ENCODE peak calls at places on chromosomes 1 and 21, in nine cellular contexts. One of them, this sample, is unnamed.

GRCh38 chr1:215022723-215023122 is 59.8 kb upstream of the KCNK2 start:
- DNase-seq in NCI-H774: no peak
- DNase-seq in left cardiac atrium: no peak
- DNase-seq in NCI-H1092: no peak
- DNase-seq in NCI-H524: no peak
- DNase-seq in NAMALWA: no peak
- DNase-seq in AG08395: peak; percentile 57
- DNase-seq in ELR: no peak
- DNase-seq in activated CD4-positive, CD25-positive, alpha-beta regulatory T cell treated with anti-CD3 and anti-CD28 coated beads, Interleukin-2, amount 50 U/mL, for 16 hours: no peak
- DNase-seq in this sample: no peak

GRCh38 chr1:40630488-40631223 is 34.8 kb downstream of the RIMS3 start:
- DNase-seq in NCI-H774: peak; percentile 31
- DNase-seq in left cardiac atrium: no peak
- DNase-seq in NCI-H1092: peak; percentile 56
- DNase-seq in NCI-H524: peak; percentile 60
- DNase-seq in NAMALWA: peak; percentile 58
- DNase-seq in AG08395: peak; percentile 35
- DNase-seq in ELR: peak; percentile 61
- DNase-seq in activated CD4-positive, CD25-positive, alpha-beta regulatory T cell treated with anti-CD3 and anti-CD28 coated beads, Interleukin-2, amount 50 U/mL, for 16 hours: no peak
- DNase-seq in this sample: no peak

GRCh38 chr1:109782514-109782913 is 18.8 kb upstream of the EPS8L3 start:
- DNase-seq in NCI-H774: no peak
- DNase-seq in left cardiac atrium: peak; percentile 5
- DNase-seq in NCI-H1092: no peak
- DNase-seq in NCI-H524: no peak
- DNase-seq in NAMALWA: no peak
- DNase-seq in AG08395: peak; percentile 66
- DNase-seq in ELR: no peak
- DNase-seq in activated CD4-positive, CD25-positive, alpha-beta regulatory T cell treated with anti-CD3 and anti-CD28 coated beads, Interleukin-2, amount 50 U/mL, for 16 hours: no peak
- DNase-seq in this sample: peak; percentile 64

GRCh38 chr1:213122514-213122929 is 71.5 kb downstream of the RPS6KC1 start:
- DNase-seq in NCI-H774: peak; percentile 45
- DNase-seq in left cardiac atrium: no peak
- DNase-seq in NCI-H1092: peak; percentile 13
- DNase-seq in NCI-H524: peak; percentile 47
- DNase-seq in NAMALWA: peak; percentile 62
- DNase-seq in AG08395: peak; percentile 9
- DNase-seq in ELR: peak; percentile 77
- DNase-seq in activated CD4-positive, CD25-positive, alpha-beta regulatory T cell treated with anti-CD3 and anti-CD28 coated beads, Interleukin-2, amount 50 U/mL, for 16 hours: no peak
- DNase-seq in this sample: no peak

GRCh38 chr1:205750683-205751651 is 985 bp upstream of the NUCKS1 start:
- DNase-seq in NCI-H774: no peak
- DNase-seq in left cardiac atrium: no peak
- DNase-seq in NCI-H1092: no peak
- DNase-seq in NCI-H524: peak; percentile 13
- DNase-seq in NAMALWA: no peak
- DNase-seq in AG08395: no peak
- DNase-seq in ELR: peak; percentile 49
- DNase-seq in activated CD4-positive, CD25-positive, alpha-beta regulatory T cell treated with anti-CD3 and anti-CD28 coated beads, Interleukin-2, amount 50 U/mL, for 16 hours: no peak
- DNase-seq in this sample: no peak

GRCh38 chr1:38037481-38037939 is 9.1 kb downstream of the POU3F1 start:
- DNase-seq in NCI-H774: no peak
- DNase-seq in left cardiac atrium: no peak
- DNase-seq in NCI-H1092: no peak
- DNase-seq in NCI-H524: peak; percentile 43
- DNase-seq in NAMALWA: peak; percentile 42
- DNase-seq in AG08395: no peak
- DNase-seq in ELR: peak; percentile 52
- DNase-seq in activated CD4-positive, CD25-positive, alpha-beta regulatory T cell treated with anti-CD3 and anti-CD28 coated beads, Interleukin-2, amount 50 U/mL, for 16 hours: no peak
- DNase-seq in this sample: no peak

GRCh38 chr21:17793675-17794123 is 25.5 kb downstream of the C21orf91 start:
- DNase-seq in NCI-H774: no peak
- DNase-seq in left cardiac atrium: no peak
- DNase-seq in NCI-H1092: no peak
- DNase-seq in NCI-H524: no peak
- DNase-seq in NAMALWA: peak; percentile 26
- DNase-seq in AG08395: peak; percentile 49
- DNase-seq in ELR: peak; percentile 58
- DNase-seq in activated CD4-positive, CD25-positive, alpha-beta regulatory T cell treated with anti-CD3 and anti-CD28 coated beads, Interleukin-2, amount 50 U/mL, for 16 hours: no peak
- DNase-seq in this sample: no peak

GRCh38 chr1:212976586-212976985 is 26.2 kb downstream of the VASH2 start:
- DNase-seq in NCI-H774: no peak
- DNase-seq in left cardiac atrium: no peak
- DNase-seq in NCI-H1092: no peak
- DNase-seq in NCI-H524: peak; percentile 61
- DNase-seq in NAMALWA: no peak
- DNase-seq in AG08395: no peak
- DNase-seq in ELR: no peak
- DNase-seq in activated CD4-positive, CD25-positive, alpha-beta regulatory T cell treated with anti-CD3 and anti-CD28 coated beads, Interleukin-2, amount 50 U/mL, for 16 hours: no peak
- DNase-seq in this sample: no peak

GRCh38 chr21:43986544-43987451 is 25.3 kb upstream of the TRAPPC10 start:
- DNase-seq in NCI-H774: no peak
- DNase-seq in left cardiac atrium: no peak
- DNase-seq in NCI-H1092: no peak
- DNase-seq in NCI-H524: no peak
- DNase-seq in NAMALWA: no peak
- DNase-seq in AG08395: no peak
- DNase-seq in ELR: no peak
- DNase-seq in activated CD4-positive, CD25-positive, alpha-beta regulatory T cell treated with anti-CD3 and anti-CD28 coated beads, Interleukin-2, amount 50 U/mL, for 16 hours: no peak
- DNase-seq in this sample: no peak

GRCh38 chr1:87939486-87939885 is 610.8 kb downstream of the LMO4 start:
- DNase-seq in NCI-H774: no peak
- DNase-seq in left cardiac atrium: no peak
- DNase-seq in NCI-H1092: no peak
- DNase-seq in NCI-H524: no peak
- DNase-seq in NAMALWA: no peak
- DNase-seq in AG08395: peak; percentile 33
- DNase-seq in ELR: no peak
- DNase-seq in activated CD4-positive, CD25-positive, alpha-beta regulatory T cell treated with anti-CD3 and anti-CD28 coated beads, Interleukin-2, amount 50 U/mL, for 16 hours: no peak
- DNase-seq in this sample: no peak

GRCh38 chr1:37448691-37449417 is 25.5 kb upstream of the ZC3H12A start:
- DNase-seq in NCI-H774: no peak
- DNase-seq in left cardiac atrium: no peak
- DNase-seq in NCI-H1092: no peak
- DNase-seq in NCI-H524: no peak
- DNase-seq in NAMALWA: no peak
- DNase-seq in AG08395: peak; percentile 27
- DNase-seq in ELR: peak; percentile 81
- DNase-seq in activated CD4-positive, CD25-positive, alpha-beta regulatory T cell treated with anti-CD3 and anti-CD28 coated beads, Interleukin-2, amount 50 U/mL, for 16 hours: no peak
- DNase-seq in this sample: no peak

GRCh38 chr21:44512496-44513388 is 27.3 kb downstream of the KRTAP10-1 start:
- DNase-seq in NCI-H774: no peak
- DNase-seq in left cardiac atrium: no peak
- DNase-seq in NCI-H1092: no peak
- DNase-seq in NCI-H524: no peak
- DNase-seq in NAMALWA: no peak
- DNase-seq in AG08395: no peak
- DNase-seq in ELR: no peak
- DNase-seq in activated CD4-positive, CD25-positive, alpha-beta regulatory T cell treated with anti-CD3 and anti-CD28 coated beads, Interleukin-2, amount 50 U/mL, for 16 hours: no peak
- DNase-seq in this sample: no peak

GRCh38 chr1:166603296-166603695 is 236.0 kb upstream of the POGK start:
- DNase-seq in NCI-H774: no peak
- DNase-seq in left cardiac atrium: no peak
- DNase-seq in NCI-H1092: no peak
- DNase-seq in NCI-H524: no peak
- DNase-seq in NAMALWA: no peak
- DNase-seq in AG08395: no peak
- DNase-seq in ELR: no peak
- DNase-seq in activated CD4-positive, CD25-positive, alpha-beta regulatory T cell treated with anti-CD3 and anti-CD28 coated beads, Interleukin-2, amount 50 U/mL, for 16 hours: no peak
- DNase-seq in this sample: no peak

GRCh38 chr1:83033682-83034081 is 965.2 kb downstream of the TTLL7 start:
- DNase-seq in NCI-H774: no peak
- DNase-seq in left cardiac atrium: no peak
- DNase-seq in NCI-H1092: no peak
- DNase-seq in NCI-H524: no peak
- DNase-seq in NAMALWA: no peak
- DNase-seq in AG08395: peak; percentile 30
- DNase-seq in ELR: peak; percentile 41
- DNase-seq in activated CD4-positive, CD25-positive, alpha-beta regulatory T cell treated with anti-CD3 and anti-CD28 coated beads, Interleukin-2, amount 50 U/mL, for 16 hours: no peak
- DNase-seq in this sample: no peak

GRCh38 chr21:16418663-16419062 is 688.9 kb downstream of the USP25 start:
- DNase-seq in NCI-H774: no peak
- DNase-seq in left cardiac atrium: no peak
- DNase-seq in NCI-H1092: peak; percentile 2
- DNase-seq in NCI-H524: no peak
- DNase-seq in NAMALWA: no peak
- DNase-seq in AG08395: no peak
- DNase-seq in ELR: no peak
- DNase-seq in activated CD4-positive, CD25-positive, alpha-beta regulatory T cell treated with anti-CD3 and anti-CD28 coated beads, Interleukin-2, amount 50 U/mL, for 16 hours: no peak
- DNase-seq in this sample: no peak

GRCh38 chr1:172180886-172181285 is 239.6 kb upstream of the C1orf105 start:
- DNase-seq in NCI-H774: no peak
- DNase-seq in left cardiac atrium: peak; percentile 40
- DNase-seq in NCI-H1092: no peak
- DNase-seq in NCI-H524: no peak
- DNase-seq in NAMALWA: peak; percentile 67
- DNase-seq in AG08395: peak; percentile 33
- DNase-seq in ELR: peak; percentile 56
- DNase-seq in activated CD4-positive, CD25-positive, alpha-beta regulatory T cell treated with anti-CD3 and anti-CD28 coated beads, Interleukin-2, amount 50 U/mL, for 16 hours: peak; percentile 8
- DNase-seq in this sample: peak; percentile 78

GRCh38 chr1:93629101-93630059 is 52.3 kb downstream of the BCAR3 start:
- DNase-seq in NCI-H774: peak; percentile 52
- DNase-seq in left cardiac atrium: no peak
- DNase-seq in NCI-H1092: peak; percentile 46
- DNase-seq in NCI-H524: peak; percentile 73
- DNase-seq in NAMALWA: peak; percentile 80
- DNase-seq in AG08395: peak; percentile 68
- DNase-seq in ELR: peak; percentile 86
- DNase-seq in activated CD4-positive, CD25-positive, alpha-beta regulatory T cell treated with anti-CD3 and anti-CD28 coated beads, Interleukin-2, amount 50 U/mL, for 16 hours: peak; percentile 26
- DNase-seq in this sample: no peak

GRCh38 chr1:207321790-207322530 is 482 bp downstream of the CD55 start:
- DNase-seq in NCI-H774: no peak
- DNase-seq in left cardiac atrium: no peak
- DNase-seq in NCI-H1092: no peak
- DNase-seq in NCI-H524: peak; percentile 16
- DNase-seq in NAMALWA: peak; percentile 61
- DNase-seq in AG08395: peak; percentile 5
- DNase-seq in ELR: peak; percentile 36
- DNase-seq in activated CD4-positive, CD25-positive, alpha-beta regulatory T cell treated with anti-CD3 and anti-CD28 coated beads, Interleukin-2, amount 50 U/mL, for 16 hours: no peak
- DNase-seq in this sample: no peak

GRCh38 chr1:59062743-59063142 is 234.2 kb upstream of the FGGY start:
- DNase-seq in NCI-H774: no peak
- DNase-seq in left cardiac atrium: peak; percentile 53
- DNase-seq in NCI-H1092: no peak
- DNase-seq in NCI-H524: no peak
- DNase-seq in NAMALWA: no peak
- DNase-seq in AG08395: no peak
- DNase-seq in ELR: peak; percentile 77
- DNase-seq in activated CD4-positive, CD25-positive, alpha-beta regulatory T cell treated with anti-CD3 and anti-CD28 coated beads, Interleukin-2, amount 50 U/mL, for 16 hours: no peak
- DNase-seq in this sample: peak; percentile 68

GRCh38 chr1:182259229-182259872 is 132.2 kb downstream of the GLUL start:
- DNase-seq in NCI-H774: no peak
- DNase-seq in left cardiac atrium: peak; percentile 64
- DNase-seq in NCI-H1092: peak; percentile 33
- DNase-seq in NCI-H524: no peak
- DNase-seq in NAMALWA: peak; percentile 31
- DNase-seq in AG08395: peak; percentile 79
- DNase-seq in ELR: peak; percentile 27
- DNase-seq in activated CD4-positive, CD25-positive, alpha-beta regulatory T cell treated with anti-CD3 and anti-CD28 coated beads, Interleukin-2, amount 50 U/mL, for 16 hours: peak; percentile 2
- DNase-seq in this sample: peak; percentile 81

GRCh38 chr1:18922848-18923475 is 20.6 kb upstream of the ALDH4A1 start:
- DNase-seq in NCI-H774: no peak
- DNase-seq in left cardiac atrium: no peak
- DNase-seq in NCI-H1092: no peak
- DNase-seq in NCI-H524: no peak
- DNase-seq in NAMALWA: no peak
- DNase-seq in AG08395: no peak
- DNase-seq in ELR: no peak
- DNase-seq in activated CD4-positive, CD25-positive, alpha-beta regulatory T cell treated with anti-CD3 and anti-CD28 coated beads, Interleukin-2, amount 50 U/mL, for 16 hours: no peak
- DNase-seq in this sample: no peak

GRCh38 chr1:155022136-155022926 is 11.2 kb downstream of the DCST2 start:
- DNase-seq in NCI-H774: no peak
- DNase-seq in left cardiac atrium: no peak
- DNase-seq in NCI-H1092: no peak
- DNase-seq in NCI-H524: no peak
- DNase-seq in NAMALWA: no peak
- DNase-seq in AG08395: no peak
- DNase-seq in ELR: peak; percentile 32
- DNase-seq in activated CD4-positive, CD25-positive, alpha-beta regulatory T cell treated with anti-CD3 and anti-CD28 coated beads, Interleukin-2, amount 50 U/mL, for 16 hours: no peak
- DNase-seq in this sample: no peak

GRCh38 chr1:151574575-151575529 is 34.7 kb downstream of the TUFT1 start:
- DNase-seq in NCI-H774: no peak
- DNase-seq in left cardiac atrium: peak; percentile 65
- DNase-seq in NCI-H1092: no peak
- DNase-seq in NCI-H524: no peak
- DNase-seq in NAMALWA: no peak
- DNase-seq in AG08395: peak; percentile 94
- DNase-seq in ELR: peak; percentile 88
- DNase-seq in activated CD4-positive, CD25-positive, alpha-beta regulatory T cell treated with anti-CD3 and anti-CD28 coated beads, Interleukin-2, amount 50 U/mL, for 16 hours: no peak
- DNase-seq in this sample: no peak

GRCh38 chr1:207815913-207816312 is 64.1 kb downstream of the CD46 start:
- DNase-seq in NCI-H774: no peak
- DNase-seq in left cardiac atrium: no peak
- DNase-seq in NCI-H1092: no peak
- DNase-seq in NCI-H524: no peak
- DNase-seq in NAMALWA: no peak
- DNase-seq in AG08395: peak; percentile 63
- DNase-seq in ELR: peak; percentile 80
- DNase-seq in activated CD4-positive, CD25-positive, alpha-beta regulatory T cell treated with anti-CD3 and anti-CD28 coated beads, Interleukin-2, amount 50 U/mL, for 16 hours: no peak
- DNase-seq in this sample: no peak

GRCh38 chr1:183272390-183272801 is 86.3 kb downstream of the LAMC2 start:
- DNase-seq in NCI-H774: no peak
- DNase-seq in left cardiac atrium: no peak
- DNase-seq in NCI-H1092: no peak
- DNase-seq in NCI-H524: no peak
- DNase-seq in NAMALWA: no peak
- DNase-seq in AG08395: peak; percentile 90
- DNase-seq in ELR: peak; percentile 99
- DNase-seq in activated CD4-positive, CD25-positive, alpha-beta regulatory T cell treated with anti-CD3 and anti-CD28 coated beads, Interleukin-2, amount 50 U/mL, for 16 hours: no peak
- DNase-seq in this sample: no peak

GRCh38 chr1:89051300-89051943 is 13.6 kb downstream of the GBP1 start:
- DNase-seq in NCI-H774: no peak
- DNase-seq in left cardiac atrium: no peak
- DNase-seq in NCI-H1092: no peak
- DNase-seq in NCI-H524: no peak
- DNase-seq in NAMALWA: no peak
- DNase-seq in AG08395: no peak
- DNase-seq in ELR: no peak
- DNase-seq in activated CD4-positive, CD25-positive, alpha-beta regulatory T cell treated with anti-CD3 and anti-CD28 coated beads, Interleukin-2, amount 50 U/mL, for 16 hours: no peak
- DNase-seq in this sample: no peak

GRCh38 chr1:40583980-40584379 is 52.5 kb downstream of the ZNF684 start:
- DNase-seq in NCI-H774: no peak
- DNase-seq in left cardiac atrium: no peak
- DNase-seq in NCI-H1092: no peak
- DNase-seq in NCI-H524: no peak
- DNase-seq in NAMALWA: no peak
- DNase-seq in AG08395: no peak
- DNase-seq in ELR: no peak
- DNase-seq in activated CD4-positive, CD25-positive, alpha-beta regulatory T cell treated with anti-CD3 and anti-CD28 coated beads, Interleukin-2, amount 50 U/mL, for 16 hours: no peak
- DNase-seq in this sample: no peak

GRCh38 chr1:246961939-246962373 is 30.2 kb upstream of the AHCTF1 start:
- DNase-seq in NCI-H774: no peak
- DNase-seq in left cardiac atrium: peak; percentile 26
- DNase-seq in NCI-H1092: no peak
- DNase-seq in NCI-H524: no peak
- DNase-seq in NAMALWA: no peak
- DNase-seq in AG08395: no peak
- DNase-seq in ELR: peak; percentile 3
- DNase-seq in activated CD4-positive, CD25-positive, alpha-beta regulatory T cell treated with anti-CD3 and anti-CD28 coated beads, Interleukin-2, amount 50 U/mL, for 16 hours: no peak
- DNase-seq in this sample: peak; percentile 69

GRCh38 chr1:65389296-65389695 is 31.2 kb upstream of the LEPR start:
- DNase-seq in NCI-H774: no peak
- DNase-seq in left cardiac atrium: no peak
- DNase-seq in NCI-H1092: no peak
- DNase-seq in NCI-H524: no peak
- DNase-seq in NAMALWA: no peak
- DNase-seq in AG08395: no peak
- DNase-seq in ELR: peak; percentile 73
- DNase-seq in activated CD4-positive, CD25-positive, alpha-beta regulatory T cell treated with anti-CD3 and anti-CD28 coated beads, Interleukin-2, amount 50 U/mL, for 16 hours: no peak
- DNase-seq in this sample: no peak

GRCh38 chr1:1199961-1200875 is 6.2 kb downstream of the TNFRSF18 start:
- DNase-seq in NCI-H774: no peak
- DNase-seq in left cardiac atrium: peak; percentile 22
- DNase-seq in NCI-H1092: no peak
- DNase-seq in NCI-H524: no peak
- DNase-seq in NAMALWA: no peak
- DNase-seq in AG08395: no peak
- DNase-seq in ELR: no peak
- DNase-seq in activated CD4-positive, CD25-positive, alpha-beta regulatory T cell treated with anti-CD3 and anti-CD28 coated beads, Interleukin-2, amount 50 U/mL, for 16 hours: no peak
- DNase-seq in this sample: no peak

GRCh38 chr1:96521994-96522760 is 199.4 kb upstream of the PTBP2 start:
- DNase-seq in NCI-H774: no peak
- DNase-seq in left cardiac atrium: no peak
- DNase-seq in NCI-H1092: no peak
- DNase-seq in NCI-H524: no peak
- DNase-seq in NAMALWA: no peak
- DNase-seq in AG08395: peak; percentile 22
- DNase-seq in ELR: peak; percentile 74
- DNase-seq in activated CD4-positive, CD25-positive, alpha-beta regulatory T cell treated with anti-CD3 and anti-CD28 coated beads, Interleukin-2, amount 50 U/mL, for 16 hours: no peak
- DNase-seq in this sample: no peak

This sample was measured in sigmoid colon.